ENCODE peak calls at places on chromosome 22, in five cellular contexts. D is GM23248, N is fibroblast of the aortic adventitia, F is GM06990, J is mucosa of descending colon. Z is an unnamed sample.

GRCh38 chr22:44764373-44764772 is 12.0 kb downstream of the ARHGAP8 start:
- DNase-seq in F (no peak), N (no peak), J (no peak), D (no peak), Z (no peak)

GRCh38 chr22:43723816-43724215 is 88.3 kb downstream of the EFCAB6 start:
- DNase-seq in D (peak), N (peak), F (no peak), J (no peak), Z (no peak)

GRCh38 chr22:30307026-30307574 is 17.8 kb upstream of the CASTOR1 start:
- DNase-seq in J (no peak), D (no peak), F (no peak), N (no peak), Z (peak)

GRCh38 chr22:24803064-24803542 is 2.9 kb upstream of the SGSM1 start:
- DNase-seq in N (peak), F (no peak), D (peak), J (no peak), Z (peak)

GRCh38 chr22:22446527-22446926 is 62.0 kb downstream of the ZNF280B start:
- DNase-seq in D (peak), F (no peak), J (no peak), N (no peak), Z (no peak)

GRCh38 chr22:50734986-50735738 is 2.8 kb upstream of the ACR start:
- DNase-seq in N (no peak), F (no peak), D (no peak), J (no peak), Z (no peak)

GRCh38 chr22:31635638-31636306 is 26.2 kb downstream of the PISD start:
- DNase-seq in N (no peak), J (peak), D (no peak), F (no peak), Z (no peak)

GRCh38 chr22:44710474-44711235 is 8.7 kb downstream of the PRR5 start:
- DNase-seq in J (peak), N (no peak), F (peak), D (no peak), Z (peak)

GRCh38 chr22:43094085-43094484 is 4.9 kb upstream of the TTLL1 start:
- DNase-seq in N (no peak), D (peak), J (peak), F (no peak), Z (no peak)

GRCh38 chr22:19887251-19887985 is 32.7 kb upstream of the GNB1L start:
- DNase-seq in F (no peak), D (no peak), J (peak), N (no peak), Z (no peak)

GRCh38 chr22:39178206-39179111 is 26.0 kb upstream of the CBX7 start:
- DNase-seq in D (peak), F (no peak), N (peak), J (no peak), Z (no peak)

GRCh38 chr22:24026056-24026455 is 15.0 kb downstream of the CABIN1 start:
- DNase-seq in N (no peak), J (no peak), F (no peak), D (no peak), Z (no peak)

GRCh38 chr22:23179381-23180294 is 671 bp upstream of the BCR start:
- DNase-seq in J (no peak), D (peak), N (no peak), F (peak), Z (no peak)

GRCh38 chr22:42921301-42921700 is 64.2 kb upstream of the ARFGAP3 start:
- DNase-seq in N (peak), D (peak), J (no peak), F (no peak), Z (no peak)

GRCh38 chr22:43707650-43708049 is 104.5 kb downstream of the EFCAB6 start:
- DNase-seq in J (no peak), F (no peak), N (no peak), D (peak), Z (no peak)

GRCh38 chr22:33971561-33971961 is 51.3 kb upstream of the LARGE1 start:
- DNase-seq in F (no peak), N (no peak), J (no peak), D (peak), Z (no peak)

GRCh38 chr22:32858121-32858703 is 56.7 kb downstream of the TIMP3 start:
- DNase-seq in D (peak), J (no peak), F (no peak), N (no peak), Z (no peak)

GRCh38 chr22:37870273-37870672 is 21.1 kb downstream of the EIF3L start:
- DNase-seq in N (no peak), F (no peak), D (no peak), J (no peak), Z (no peak)

GRCh38 chr22:36356708-36357694 is 30.8 kb downstream of the MYH9 start:
- DNase-seq in N (no peak), F (no peak), J (peak), D (no peak), Z (no peak)

GRCh38 chr22:18031670-18032454 is 7.5 kb upstream of the MICAL3 start:
- DNase-seq in D (peak), J (no peak), F (no peak), N (peak), Z (no peak)

GRCh38 chr22:35972559-35972958 is 56.1 kb downstream of the RBFOX2 start:
- DNase-seq in D (peak), F (no peak), J (no peak), N (no peak), Z (no peak)

GRCh38 chr22:42283288-42284229 is 13.1 kb upstream of the TCF20 start:
- DNase-seq in N (no peak), D (peak), J (no peak), F (no peak), Z (no peak)

GRCh38 chr22:32823024-32823730 is 21.7 kb downstream of the TIMP3 start:
- DNase-seq in J (no peak), N (peak), D (no peak), F (no peak), Z (peak)

GRCh38 chr22:39933741-39934140 is 26.5 kb upstream of the TMA7B start:
- DNase-seq in F (peak), D (no peak), J (no peak), N (no peak), Z (no peak)

GRCh38 chr22:42801537-42802165 is 55.4 kb downstream of the ARFGAP3 start:
- DNase-seq in F (no peak), N (no peak), J (no peak), D (no peak), Z (no peak)

GRCh38 chr22:41197046-41197807 is 7.9 kb upstream of the L3MBTL2 start:
- DNase-seq in N (peak), D (peak), J (peak), F (peak), Z (peak)

GRCh38 chr22:30829901-30830550 is 135.4 kb downstream of the OSBP2 start:
- DNase-seq in J (no peak), F (no peak), D (peak), N (peak), Z (no peak)

GRCh38 chr22:48089601-48090331 is 1327.3 kb downstream of the TBC1D22A start:
- DNase-seq in D (peak), N (no peak), J (no peak), F (no peak), Z (no peak)

GRCh38 chr22:48088926-48089536 is 1326.6 kb downstream of the TBC1D22A start:
- DNase-seq in J (no peak), D (no peak), N (no peak), F (no peak), Z (no peak)

GRCh38 chr22:48091656-48092223 is 1329.3 kb downstream of the TBC1D22A start:
- DNase-seq in D (no peak), J (no peak), N (no peak), F (no peak), Z (no peak)

GRCh38 chr22:48091060-48091650 is 1328.7 kb downstream of the TBC1D22A start:
- DNase-seq in D (no peak), F (no peak), N (no peak), J (no peak), Z (no peak)

GRCh38 chr22:48090332-48090672 is 1327.9 kb downstream of the TBC1D22A start:
- DNase-seq in J (no peak), D (no peak), N (no peak), F (no peak), Z (no peak)
- H3K4me3 ChIP-seq in J (no peak), D (no peak), N (no peak), F (no peak), Z (no peak)

GRCh38 chr22:29050457-29050856 is 11.2 kb downstream of the C22orf31 start:
- DNase-seq in J (no peak), F (no peak), N (no peak), D (no peak), Z (no peak)

GRCh38 chr22:29053048-29053702 is 8.5 kb downstream of the C22orf31 start:
- DNase-seq in N (no peak), D (no peak), F (no peak), J (no peak), Z (no peak)

GRCh38 chr22:29044657-29045176 is 16.9 kb downstream of the C22orf31 start:
- DNase-seq in D (peak), F (no peak), J (no peak), N (peak), Z (no peak)

GRCh38 chr22:29049655-29050263 is 11.9 kb downstream of the C22orf31 start:
- DNase-seq in J (no peak), D (no peak), F (no peak), N (no peak), Z (no peak)

GRCh38 chr22:29048822-29049654 is 12.6 kb downstream of the C22orf31 start:
- DNase-seq in N (no peak), D (no peak), J (no peak), F (no peak), Z (no peak)
- H3K4me3 ChIP-seq in N (no peak), D (no peak), J (no peak), F (no peak), Z (no peak)

GRCh38 chr22:49688516-49689254 is 139.0 kb downstream of the BRD1 start:
- DNase-seq in N (no peak), F (no peak), D (no peak), J (no peak), Z (no peak)
- H3K4me3 ChIP-seq in N (no peak), F (no peak), D (no peak), J (no peak), Z (no peak)

DNA sequence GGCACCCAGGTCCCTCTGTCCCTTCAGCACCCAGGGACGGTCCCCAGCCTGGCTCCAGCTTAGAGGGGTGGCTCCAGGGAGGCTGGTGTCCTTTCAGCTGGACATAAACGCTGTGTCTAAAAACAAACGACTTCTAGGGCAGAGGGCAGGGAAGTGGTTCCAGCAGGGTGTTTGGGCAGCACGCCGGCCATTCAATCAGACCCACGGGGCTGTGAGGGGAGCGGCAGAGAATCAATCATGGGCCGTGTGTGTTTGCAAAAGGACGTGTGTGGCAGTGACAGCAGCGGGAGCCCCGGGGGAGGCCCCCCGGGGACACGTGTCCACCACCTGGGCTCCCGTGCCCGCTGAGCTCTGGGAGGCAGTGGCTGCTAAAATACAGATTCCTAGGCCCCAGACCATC is 127.7 kb downstream of the MN1 start:
- DNase-seq in J (no peak), F (no peak), D (no peak), N (no peak), Z (no peak)
- H3K4me3 ChIP-seq in J (no peak), F (no peak), D (no peak), N (no peak), Z (no peak)

GRCh38 chr22:49656291-49656851 is 171.3 kb downstream of the BRD1 start:
- DNase-seq in D (no peak), N (no peak), J (no peak), F (no peak), Z (no peak)

GRCh38 chr22:49659281-49659923 is 168.3 kb downstream of the BRD1 start:
- DNase-seq in N (no peak), D (no peak), J (no peak), F (no peak), Z (no peak)

GRCh38 chr22:49657974-49658550 is 169.6 kb downstream of the BRD1 start:
- DNase-seq in D (no peak), N (no peak), J (no peak), F (no peak), Z (no peak)

GRCh38 chr22:49658902-49659280 is 168.8 kb downstream of the BRD1 start:
- DNase-seq in N (no peak), F (no peak), J (no peak), D (no peak), Z (no peak)

DNA sequence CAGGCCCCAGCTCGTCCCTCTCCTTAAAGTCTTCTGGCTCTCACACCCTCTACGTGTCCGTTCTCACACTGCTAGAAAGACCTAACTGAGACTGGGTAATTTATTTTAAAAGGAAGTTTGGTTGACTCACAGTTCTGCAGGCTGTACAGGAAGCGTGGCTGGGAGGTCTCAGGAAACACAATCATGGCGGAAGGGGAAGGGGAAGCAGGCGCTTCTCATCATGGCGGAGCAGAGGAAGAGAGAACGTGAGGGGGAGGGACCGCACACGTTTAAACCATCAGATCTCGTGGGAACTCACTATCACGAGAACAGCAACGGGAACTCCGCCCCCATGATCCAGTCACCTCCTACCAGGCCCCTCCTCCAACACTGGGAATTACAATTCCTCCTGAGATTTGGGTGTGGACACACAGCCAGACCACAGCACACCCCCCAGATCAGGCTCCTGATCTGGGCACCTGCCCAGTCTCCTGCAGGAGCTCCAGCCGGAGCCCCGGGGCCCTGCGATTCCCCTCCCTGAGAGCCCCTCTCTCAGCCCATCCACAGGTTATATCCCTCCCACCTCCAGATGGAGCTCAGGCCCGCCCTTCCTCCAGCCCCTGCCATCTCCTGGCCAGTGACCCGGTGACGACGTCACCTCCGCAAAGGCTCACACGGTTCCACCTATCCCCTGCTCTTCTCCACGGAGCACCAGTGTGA is 170.2 kb downstream of the BRD1 start:
- DNase-seq in D (no peak), F (peak), J (peak), N (no peak), Z (peak)
- H3K4me3 ChIP-seq in D (no peak), F (peak), J (no peak), N (no peak), Z (peak)

DNA sequence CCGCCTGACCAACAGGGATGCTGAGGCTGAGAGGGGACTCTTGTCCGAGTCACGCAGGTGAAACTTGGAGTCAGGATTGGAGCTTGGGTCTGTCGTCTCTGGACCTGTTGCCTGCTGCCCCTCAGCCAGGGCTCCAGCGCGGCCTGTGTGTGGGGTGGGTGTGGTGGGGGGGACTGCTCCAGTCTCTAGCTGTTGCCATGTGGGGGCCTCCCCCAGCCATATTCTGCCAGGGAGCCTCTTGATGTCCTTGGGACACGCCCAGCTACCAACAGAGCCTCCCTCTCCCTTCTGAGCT is 252.1 kb downstream of the TBC1D22A start:
- DNase-seq in D (no peak), N (no peak), F (no peak), J (no peak), Z (no peak)
- H3K4me3 ChIP-seq in D (no peak), N (no peak), F (no peak), J (no peak), Z (no peak)